ENCODE peak calls at places on chromosomes 11 and 22, in five cellular contexts. O is ecto neural progenitor cell; E is iris pigment epithelial cell; Q is stimulated activated CD8-positive, alpha-beta memory T cell treated with anti-CD3 and anti-CD28 coated beads, Interleukin-4, amount 100 ng/mL, for 4 hours; R is NCI-H345. J is an unnamed sample.

GRCh38 chr11:7969756-7970646 is 4.8 kb upstream of the NLRP10 start:
- DNase-seq in O (no peak), E (no peak), Q (no peak), R (no peak), J (no peak)

GRCh38 chr11:96045622-96046456 is 121.9 kb upstream of the MTMR2 start:
- DNase-seq in O (no peak), E (peak; percentile 77), Q (no peak), R (no peak), J (no peak)

GRCh38 chr11:90646706-90647105 is 423.9 kb upstream of the CHORDC1 start:
- DNase-seq in O (no peak), E (no peak), Q (no peak), R (no peak), J (no peak)

GRCh38 chr11:93849751-93850584 is 450 bp downstream of the VSTM5 start:
- DNase-seq in O (peak; percentile 65), E (peak; percentile 32), Q (no peak), R (peak; percentile 38), J (peak; percentile 24)

GRCh38 chr11:33692013-33692504 is 8.6 kb downstream of the C11orf91 start:
- DNase-seq in O (no peak), E (peak; percentile 98), Q (no peak), R (peak; percentile 88), J (peak; percentile 95)

GRCh38 chr22:20972014-20972797 is 5.2 kb downstream of the AIFM3 start:
- DNase-seq in O (no peak), E (no peak), Q (no peak), R (no peak), J (no peak)

GRCh38 chr11:100676901-100677300 is 10.2 kb upstream of the ARHGAP42 start:
- DNase-seq in O (no peak), E (peak; percentile 77), Q (no peak), R (no peak), J (no peak)

GRCh38 chr11:88553204-88553603 is 215.7 kb upstream of the CTSC start:
- DNase-seq in O (no peak), E (no peak), Q (no peak), R (no peak), J (no peak)

J was measured in HCEC 1CT.